ENCODE peak calls at places on chromosomes 1 and 21, in four cellular contexts. C, D, Z and S are unnamed samples.

GRCh38 chr1:170680428-170680827 is 16.5 kb downstream of the PRRX1 start:
- DNase-seq in Z (no peak), D (no peak), C (peak; percentile 98), S (no peak)

GRCh38 chr1:226889616-226890330 is 19.4 kb downstream of the PSEN2 start:
- DNase-seq in C (no peak), D (no peak), Z (no peak), S (no peak)

GRCh38 chr21:41615613-41616012 is 107.7 kb upstream of the TMPRSS2 start:
- DNase-seq in C (peak; percentile 99), Z (peak; percentile 58), D (no peak), S (no peak)

GRCh38 chr1:246304468-246305259 is 202.4 kb downstream of the SMYD3 start:
- DNase-seq in D (no peak), C (no peak), Z (no peak), S (no peak)

GRCh38 chr1:64962447-64962846 is 3.9 kb downstream of the JAK1 start:
- DNase-seq in C (no peak), D (no peak), Z (no peak), S (peak; percentile 70)

GRCh38 chr1:15295676-15296075 is 48.7 kb downstream of the FHAD1 start:
- DNase-seq in C (no peak), Z (no peak), D (no peak), S (no peak)

GRCh38 chr21:23020969-23021368 is 2022.8 kb downstream of the NCAM2 start:
- DNase-seq in C (no peak), Z (no peak), D (no peak), S (no peak)

GRCh38 chr1:242425232-242425631 is 99.3 kb downstream of the PLD5 start:
- DNase-seq in Z (no peak), C (no peak), D (no peak), S (no peak)

GRCh38 chr21:28783641-28784185 is 209.0 kb downstream of the LTN1 start:
- DNase-seq in C (no peak), Z (no peak), D (no peak), S (no peak)

GRCh38 chr1:42209516-42210370 is 45.2 kb upstream of the GUCA2A start:
- DNase-seq in D (no peak), Z (no peak), C (peak; percentile 88), S (no peak)

GRCh38 chr1:206797534-206798383 is 25.5 kb upstream of the IL10 start:
- DNase-seq in C (no peak), Z (no peak), D (no peak), S (no peak)
- TF ChIP-seq CTCF in C (peak; percentile 44), Z (no peak), D (no peak), S (peak; percentile 58)

DNA sequence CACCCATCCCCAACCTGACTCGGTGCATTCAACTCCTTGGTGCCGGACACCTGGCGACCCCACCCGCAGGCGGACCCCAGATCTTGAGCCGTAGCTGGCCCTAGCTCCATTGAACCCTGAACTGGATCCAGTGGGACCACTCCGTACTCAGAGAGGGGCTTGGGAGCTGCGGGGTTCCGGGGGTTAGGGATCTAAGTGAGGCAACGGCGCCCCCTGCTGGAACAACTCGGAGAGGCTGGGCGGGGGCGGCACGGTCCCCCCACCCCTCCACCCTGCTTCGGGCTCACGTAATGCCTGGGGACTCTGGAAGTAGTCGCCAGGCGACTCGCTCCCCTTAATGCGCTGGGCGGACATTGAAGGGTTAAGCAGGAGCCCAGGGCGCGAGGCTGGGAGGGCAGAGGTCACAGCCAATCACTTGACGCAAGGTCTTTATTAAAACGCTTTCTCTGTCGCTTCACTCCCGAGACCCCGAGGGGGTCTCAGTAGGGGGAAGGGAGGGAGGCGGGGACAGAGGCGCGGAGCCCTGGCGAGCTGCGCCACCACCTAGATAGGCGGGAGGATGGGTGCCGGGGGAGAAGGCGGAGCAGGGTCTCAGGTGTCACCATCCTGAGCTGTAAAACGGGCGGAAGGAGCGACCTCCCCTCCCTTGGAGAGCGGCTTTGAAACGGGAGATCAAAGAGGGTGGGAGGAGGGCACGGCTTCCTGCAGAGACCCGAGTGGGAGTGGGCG is 699 bp upstream of the CRABP2 start:
- DNase-seq in Z (peak; percentile 57), C (peak; percentile 75), D (peak; percentile 64), S (no peak)
- H3K4me3 ChIP-seq in Z (peak overlapping the region; percentile 31), C (peak overlapping the region; percentile 69), D (peak overlapping the region; percentile 30), S (peak overlapping the region; percentile 31)

GRCh38 chr1:26459148-26459547 is 13.1 kb upstream of the HMGN2 start:
- DNase-seq in C (no peak), D (no peak), Z (no peak), S (no peak)

GRCh38 chr1:26459573-26460031 is 12.6 kb upstream of the HMGN2 start:
- DNase-seq in Z (no peak), D (no peak), C (no peak), S (no peak)
- H3K36me3 ChIP-seq in Z (no peaks in the 10 kb centered on the region), D (peaks cover 12% of the 10 kb centered on the region), C (peaks cover 15% of the 10 kb centered on the region), S (no peaks in the 10 kb centered on the region)

GRCh38 chr1:36591278-36591677 is 108.6 kb upstream of the CSF3R start:
- DNase-seq in Z (no peak), C (no peak), D (no peak), S (no peak)
- TF ChIP-seq CTCF in Z (no peak), C (no peak), D (no peak), S (no peak)

DNA sequence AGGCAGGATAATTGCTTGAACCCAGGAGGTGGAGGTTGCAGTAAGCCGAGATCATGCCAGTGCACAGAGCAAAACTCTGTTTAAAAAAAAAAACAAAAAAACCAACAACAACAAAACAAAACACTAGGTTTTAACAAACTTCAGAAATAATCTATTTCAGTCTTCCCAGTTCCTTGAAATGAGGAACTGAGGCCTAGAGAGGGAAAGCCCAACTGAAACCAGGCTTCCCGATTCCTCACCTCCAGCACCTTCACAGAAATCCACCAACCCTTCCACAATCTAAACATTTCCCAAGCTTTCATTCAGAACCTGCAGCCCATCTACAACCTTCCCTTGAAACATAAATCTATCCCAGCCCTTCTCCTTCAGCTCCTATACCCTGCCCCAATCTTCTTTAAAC is 615 bp upstream of the CD52 start:
- DNase-seq in Z (no peak), D (no peak), C (no peak), S (no peak)
- H3K4me3 ChIP-seq in Z (no peak overlapping the region), D (no peak overlapping the region), C (no peak overlapping the region), S (no peak overlapping the region)

GRCh38 chr1:96749618-96750017 is 28.0 kb downstream of the PTBP2 start:
- DNase-seq in C (peak; percentile 14), Z (no peak), D (no peak), S (no peak)
- H3K36me3 ChIP-seq in C (peaks cover 2% of the 10 kb centered on the region), Z (no peaks in the 10 kb centered on the region), D (peaks cover 4% of the 10 kb centered on the region), S (no peaks in the 10 kb centered on the region)